ENCODE peak calls at places on chromosomes 2 and 18, in eight cellular contexts. B is neuronal stem cell, A is fibroblast of lung, I is NT2/D1, G is mesenchymal stem cell, X is mammary epithelial cell, Q is GM23248, O is HepG2. H is an unnamed sample. For H3K4me1, the result is how much of the 10 kb centered on the place peaks cover.

GRCh38 chr2:143564419-143564818 is 435.2 kb downstream of the ARHGAP15 start:
- DNase-seq in B (no peak), A (no peak), I (no peak), G (no peak), X (no peak), Q (no peak), O (no peak), H (no peak)

GRCh38 chr2:30981519-30981918 is 156.7 kb downstream of the GALNT14 start:
- DNase-seq in B (no peak), A (no peak), I (no peak), G (no peak), X (no peak), Q (no peak), O (no peak), H (peak)

GRCh38 chr2:73043978-73044832 is 27.3 kb downstream of the SFXN5 start:
- DNase-seq in B (no peak), A (peak), I (no peak), G (no peak), X (no peak), Q (no peak), O (peak), H (no peak)

GRCh38 chr2:1650474-1650872 is 93.8 kb downstream of the PXDN start:
- DNase-seq in B (no peak), A (no peak), I (no peak), G (no peak), X (no peak), Q (no peak), O (no peak), H (no peak)

GRCh38 chr18:62781893-62782292 is 66.6 kb downstream of the PHLPP1 start:
- DNase-seq in B (no peak), A (peak), I (no peak), G (peak), X (peak), Q (peak), O (peak), H (peak)

GRCh38 chr2:109482371-109482841 is 131.4 kb downstream of the SEPTIN10 start:
- DNase-seq in B (no peak), A (peak), I (no peak), G (no peak), X (no peak), Q (no peak), O (no peak), H (no peak)

GRCh38 chr2:29920130-29920577 is 1.2 kb downstream of the ALK start:
- DNase-seq in B (peak), A (peak), I (no peak), G (peak), X (peak), Q (peak), O (no peak), H (peak)

GRCh38 chr2:106189764-106190468 is 4.2 kb downstream of the UXS1 start:
- DNase-seq in B (no peak), A (peak), I (no peak), G (peak), X (peak), Q (peak), O (no peak), H (peak)

GRCh38 chr2:64876137-64876647 is 113.0 kb upstream of the SLC1A4 start:
- DNase-seq in B (peak), A (peak), I (peak), G (peak), X (peak), Q (peak), O (no peak), H (peak)

GRCh38 chr2:4882421-4882820 is 809.8 kb upstream of the SOX11 start:
- DNase-seq in B (no peak), A (no peak), I (no peak), G (no peak), X (no peak), Q (no peak), O (no peak), H (no peak)

GRCh38 chr18:74251297-74252031 is 40.3 kb downstream of the CYB5A start:
- DNase-seq in B (no peak), A (peak), I (peak), G (peak), X (no peak), Q (peak), O (peak), H (peak)

GRCh38 chr18:5478261-5478660 is 65.5 kb downstream of the EPB41L3 start:
- DNase-seq in B (no peak), A (no peak), I (no peak), G (no peak), X (no peak), Q (no peak), O (no peak), H (no peak)

GRCh38 chr2:88451647-88452150 is 794 bp downstream of the FOXI3 start:
- DNase-seq in B (peak), A (no peak), I (no peak), G (no peak), X (peak), Q (peak), O (no peak), H (peak)

GRCh38 chr2:96241901-96242611 is 23.7 kb downstream of the TMEM127 start:
- DNase-seq in B (no peak), A (peak), I (no peak), G (peak), X (peak), Q (peak), O (no peak), H (peak)

GRCh38 chr2:75067506-75067905 is 109.1 kb downstream of the POLE4 start:
- DNase-seq in B (no peak), A (no peak), I (no peak), G (no peak), X (no peak), Q (no peak), O (peak), H (no peak)

GRCh38 chr18:13616525-13617035 is 109.8 kb downstream of the FAM210A start:
- DNase-seq in B (no peak), A (no peak), I (no peak), G (no peak), X (no peak), Q (no peak), O (no peak), H (no peak)

GRCh38 chr2:148875387-148876051 is 492 bp downstream of the KIF5C start:
- DNase-seq in B (no peak), A (no peak), I (no peak), G (no peak), X (no peak), Q (peak), O (no peak), H (no peak)

GRCh38 chr2:98907385-98907784 is 28.6 kb downstream of the CRACDL start:
- DNase-seq in B (no peak), A (no peak), I (no peak), G (no peak), X (no peak), Q (no peak), O (no peak), H (no peak)

GRCh38 chr18:304887-305529 is 37.2 kb upstream of the THOC1 start:
- DNase-seq in B (no peak), A (peak), I (peak), G (no peak), X (no peak), Q (peak), O (no peak), H (no peak)

GRCh38 chr2:170665743-170666142 is 49.4 kb upstream of the SP5 start:
- DNase-seq in B (no peak), A (no peak), I (no peak), G (no peak), X (no peak), Q (no peak), O (no peak), H (no peak)

GRCh38 chr2:28030600-28030999 is 140.1 kb downstream of the BABAM2 start:
- DNase-seq in B (no peak), A (no peak), I (no peak), G (no peak), X (no peak), Q (no peak), O (no peak), H (no peak)

GRCh38 chr2:60796573-60797509 is 40.8 kb downstream of the PAPOLG start:
- DNase-seq in B (no peak), A (no peak), I (no peak), G (no peak), X (no peak), Q (peak), O (no peak), H (no peak)

GRCh38 chr18:73679941-73680700 is 467.5 kb downstream of the FBXO15 start:
- DNase-seq in B (no peak), A (peak), I (no peak), G (no peak), X (peak), Q (no peak), O (no peak), H (no peak)

GRCh38 chr2:206255003-206255402 is 19.5 kb upstream of the ZDBF2 start:
- DNase-seq in B (no peak), A (no peak), I (peak), G (no peak), X (no peak), Q (no peak), O (no peak), H (no peak)

GRCh38 chr2:231387904-231388724 is 7.4 kb upstream of the B3GNT7 start:
- DNase-seq in B (no peak), A (peak), I (no peak), G (peak), X (peak), Q (peak), O (peak), H (peak)

GRCh38 chr2:96140941-96141623 is 2.8 kb upstream of the ASTL start:
- DNase-seq in B (no peak), A (no peak), I (no peak), G (no peak), X (no peak), Q (no peak), O (no peak), H (no peak)

GRCh38 chr2:202035089-202035940 is 1.7 kb downstream of the FZD7 start:
- DNase-seq in B (peak), A (peak), I (no peak), G (peak), X (peak), Q (peak), O (no peak), H (peak)

GRCh38 chr2:147628971-147629421 is 215.8 kb upstream of the ACVR2A start:
- DNase-seq in B (no peak), A (peak), I (no peak), G (no peak), X (peak), Q (peak), O (no peak), H (no peak)

GRCh38 chr2:96685285-96685591 is 42.7 kb downstream of the FER1L5 start:
- DNase-seq in B (no peak), A (no peak), I (no peak), G (no peak), X (no peak), Q (no peak), O (no peak), H (no peak)

GRCh38 chr18:78619854-78620253 is 359.8 kb upstream of the SALL3 start:
- DNase-seq in B (no peak), A (no peak), I (peak), G (no peak), X (no peak), Q (no peak), O (no peak), H (no peak)

GRCh38 chr18:57107141-57107832 is 39.6 kb upstream of the BOD1L2 start:
- DNase-seq in B (peak), A (peak), I (no peak), G (peak), X (peak), Q (peak), O (peak), H (peak)

GRCh38 chr2:69932596-69932922 is 17.6 kb downstream of the MXD1 start:
- DNase-seq in B (no peak), A (no peak), I (no peak), G (no peak), X (no peak), Q (peak), O (no peak), H (no peak)

GRCh38 chr2:69934614-69934908 is 19.7 kb downstream of the MXD1 start:
- DNase-seq in B (no peak), A (no peak), I (no peak), G (no peak), X (no peak), Q (no peak), O (no peak), H (no peak)

GRCh38 chr2:69933839-69934613 is 19.1 kb downstream of the MXD1 start:
- DNase-seq in B (no peak), A (peak), I (no peak), G (peak), X (peak), Q (peak), O (peak), H (peak)

GRCh38 chr2:69931832-69932595 is 17.1 kb downstream of the MXD1 start:
- DNase-seq in B (no peak), A (no peak), I (no peak), G (no peak), X (no peak), Q (no peak), O (no peak), H (no peak)

DNA sequence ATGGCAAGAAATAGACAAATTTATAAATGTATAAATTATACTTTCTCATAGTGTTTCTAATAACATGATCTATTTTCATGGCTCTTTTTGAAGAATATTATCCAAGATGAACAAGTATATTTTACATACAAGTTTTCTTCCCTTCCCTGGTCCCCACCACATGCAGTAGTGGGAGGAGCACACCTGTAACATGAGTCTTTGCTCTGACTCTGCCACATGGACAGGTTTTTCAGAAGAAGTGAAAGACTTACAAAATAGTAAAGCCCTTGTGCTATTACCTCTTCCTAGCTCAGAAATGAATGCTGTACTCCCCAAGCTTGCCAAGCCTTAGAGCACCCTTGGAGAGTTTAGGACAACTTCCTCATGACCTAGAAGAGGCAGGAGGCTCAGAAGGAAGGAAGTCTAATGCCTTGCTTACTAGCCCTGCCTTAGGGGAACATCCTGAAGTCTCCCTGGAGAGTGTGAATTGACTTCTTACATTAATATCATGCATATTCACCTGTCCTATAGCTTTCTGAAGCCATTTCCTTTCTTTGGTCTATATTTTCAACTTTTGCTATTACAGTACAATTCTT is 18.4 kb downstream of the MXD1 start:
- DNase-seq in B (no peak), A (no peak), I (no peak), G (peak), X (no peak), Q (no peak), O (no peak), H (no peak)
- H3K4me3 ChIP-seq in B (no peak), A (no peak), I (no peak), G (no peak), X (no peak), Q (no peak), O (peak), H (peak)

DNA sequence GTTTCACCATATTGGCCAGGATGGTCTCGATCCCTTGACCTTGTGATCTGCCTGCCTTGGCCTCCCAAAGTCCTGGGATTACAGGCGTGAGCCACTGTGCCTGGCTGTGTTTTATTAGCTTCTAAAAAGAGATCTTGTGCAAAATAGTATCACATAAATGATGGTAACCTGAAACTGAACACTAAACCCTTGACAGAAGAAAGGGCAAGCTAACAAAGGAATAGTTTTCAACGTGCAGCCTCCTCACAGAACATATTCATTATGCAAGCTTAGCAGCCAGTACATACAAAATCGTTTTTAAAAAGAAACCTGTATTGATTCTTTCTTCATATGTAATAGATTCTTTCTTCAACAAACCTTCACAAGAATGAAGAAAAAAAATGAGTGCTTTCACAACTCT is 20.6 kb downstream of the CHN1 start:
- DNase-seq in B (no peak), A (no peak), I (no peak), G (no peak), X (no peak), Q (no peak), O (no peak), H (no peak)
- H3K9ac ChIP-seq in B (no peak), A (no peak), I (no peak), G (no peak), X (no peak), Q (peak), O (no peak), H (no peak)

GRCh38 chr2:112621792-112622527 is 23.8 kb upstream of the SLC20A1 start:
- DNase-seq in B (no peak), A (peak), I (no peak), G (peak), X (peak), Q (peak), O (no peak), H (peak)

GRCh38 chr2:112625474-112626114 is 20.1 kb upstream of the SLC20A1 start:
- DNase-seq in B (no peak), A (no peak), I (no peak), G (no peak), X (no peak), Q (peak), O (no peak), H (no peak)

GRCh38 chr2:112626604-112627059 is 19.1 kb upstream of the SLC20A1 start:
- DNase-seq in B (no peak), A (peak), I (no peak), G (peak), X (no peak), Q (peak), O (peak), H (peak)

GRCh38 chr2:112623913-112624777 is 21.6 kb upstream of the SLC20A1 start:
- DNase-seq in B (no peak), A (peak), I (no peak), G (peak), X (peak), Q (peak), O (no peak), H (peak)

GRCh38 chr2:112622528-112622849 is 23.2 kb upstream of the SLC20A1 start:
- DNase-seq in B (no peak), A (peak), I (no peak), G (peak), X (peak), Q (peak), O (no peak), H (peak)
- H3K4me1 ChIP-seq in B (under half), A (under half), I (under half), G (under half), X (half or more), Q (half or more), O (under half), H (half or more)

DNA sequence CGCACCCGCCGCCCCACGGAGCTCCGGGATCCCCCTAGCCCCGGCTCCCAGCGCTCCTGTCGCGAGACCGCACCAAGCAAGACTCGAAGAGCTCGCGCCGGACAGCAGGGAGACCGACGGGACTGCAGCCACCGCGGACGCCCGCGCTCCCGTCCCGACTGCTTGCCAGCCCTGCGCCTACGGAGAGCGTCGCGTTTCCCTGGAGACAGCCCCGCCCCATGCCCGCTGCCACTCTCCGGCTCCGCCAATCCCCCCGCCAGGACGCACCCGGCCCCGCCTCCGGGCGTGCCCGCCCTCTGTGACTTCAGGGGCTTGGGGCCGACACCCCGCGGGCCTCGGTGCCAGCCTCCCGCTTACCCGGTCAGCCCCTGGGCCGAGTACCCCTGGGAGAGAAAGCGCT is at the start of gene ANKMY1:
- DNase-seq in B (peak), A (peak), I (peak), G (peak), X (peak), Q (peak), O (no peak), H (peak)
- H3K4me3 ChIP-seq in B (peak), A (peak), I (no peak), G (peak), X (peak), Q (peak), O (no peak), H (peak)

DNA sequence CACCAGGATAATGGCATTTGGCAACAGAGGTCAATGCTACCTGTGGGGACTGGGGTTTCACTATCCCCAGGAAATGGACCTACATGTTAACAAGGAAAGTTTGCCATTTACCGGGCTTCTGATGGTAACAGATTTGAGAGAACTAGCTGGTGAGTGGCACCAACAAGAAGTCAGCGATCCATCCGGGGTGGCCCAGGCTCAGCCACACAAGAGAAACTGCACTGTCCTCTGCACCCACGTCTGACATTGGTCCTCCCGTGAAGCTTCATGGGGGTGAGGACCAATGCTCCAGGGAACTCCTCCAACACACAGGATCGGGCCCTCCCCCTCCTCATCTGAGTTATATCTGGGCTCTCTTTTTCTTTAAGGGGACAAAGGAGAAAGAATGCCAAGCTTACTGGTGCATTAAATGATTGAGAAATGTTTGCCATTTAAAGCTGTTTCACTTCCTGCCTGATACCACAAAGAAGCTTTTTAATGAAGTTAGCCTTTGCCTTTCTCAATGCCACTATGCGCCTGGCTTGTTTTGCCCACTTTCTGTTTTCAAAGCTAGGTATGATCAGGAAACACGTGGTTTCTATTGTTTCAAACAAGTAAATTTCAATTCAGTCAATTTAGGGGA is 204.2 kb upstream of the ID2 start:
- DNase-seq in B (no peak), A (no peak), I (no peak), G (no peak), X (no peak), Q (no peak), O (no peak), H (peak)
- H3K9ac ChIP-seq in B (no peak), A (no peak), I (no peak), G (no peak), X (no peak), Q (no peak), O (no peak), H (no peak)

GRCh38 chr2:11985817-11986566 is 239.6 kb downstream of the LPIN1 start:
- DNase-seq in B (no peak), A (no peak), I (no peak), G (no peak), X (no peak), Q (no peak), O (no peak), H (no peak)

GRCh38 chr2:11984556-11985158 is 238.2 kb downstream of the LPIN1 start:
- DNase-seq in B (no peak), A (no peak), I (no peak), G (no peak), X (no peak), Q (no peak), O (no peak), H (no peak)

GRCh38 chr2:11980809-11981208 is 234.4 kb downstream of the LPIN1 start:
- DNase-seq in B (no peak), A (peak), I (no peak), G (no peak), X (no peak), Q (no peak), O (no peak), H (peak)

GRCh38 chr2:11983401-11983800 is 237.0 kb downstream of the LPIN1 start:
- DNase-seq in B (no peak), A (no peak), I (no peak), G (no peak), X (no peak), Q (no peak), O (no peak), H (no peak)

DNA sequence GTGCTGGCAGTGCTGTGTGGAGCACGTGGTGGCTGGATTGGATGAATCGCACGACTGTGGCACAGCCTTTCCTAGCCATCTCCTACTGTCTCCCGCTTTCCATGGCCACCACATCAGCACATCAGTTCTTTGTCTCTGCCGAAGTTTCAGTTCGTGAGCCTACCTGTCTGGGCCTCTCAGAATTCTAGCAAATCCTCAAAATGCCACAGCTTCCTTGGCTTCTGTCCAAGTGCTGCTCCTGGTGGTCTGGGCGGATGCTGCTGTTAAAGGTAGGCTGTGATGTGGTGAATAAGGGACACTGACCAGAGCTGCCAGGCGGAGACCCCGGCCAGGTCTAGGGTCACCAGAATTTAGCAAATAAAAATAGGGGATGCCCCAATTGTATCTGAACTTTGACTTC is 237.4 kb downstream of the LPIN1 start:
- DNase-seq in B (no peak), A (no peak), I (no peak), G (no peak), X (no peak), Q (no peak), O (no peak), H (no peak)
- H3K4me1 ChIP-seq in B (under half), A (under half), I (under half), G (under half), X (under half), Q (under half), O (under half), H (under half)